ENCODE peak calls at places on chromosomes 1 and 21, in five cellular contexts. G is stomach, N is fibroblast of lung, X is kidney, U is lung. M is an unnamed sample.
A peak's percentile ranks its signal among the peaks of the same experiment; 100 is the strongest.

GRCh38 chr1:6445062-6445763 is 20.6 kb downstream of the ESPN start:
- DNase-seq in G (peak; percentile 80), N (peak; percentile 20), U (peak; percentile 62), X (peak; percentile 73), M (peak; percentile 84)

GRCh38 chr1:87224209-87224608 is 104.5 kb upstream of the LMO4 start:
- DNase-seq in N (peak; percentile 100), U (no peak), G (no peak), X (no peak), M (no peak)

GRCh38 chr1:234858722-234859121 is 248.7 kb upstream of the IRF2BP2 start:
- DNase-seq in G (no peak), N (peak; percentile 52), X (no peak), U (no peak), M (no peak)

GRCh38 chr1:2502661-2503553 is 23.5 kb downstream of the PANK4 start:
- DNase-seq in U (no peak), X (no peak), G (no peak), N (no peak), M (no peak)

GRCh38 chr1:178168535-178168934 is 74.6 kb downstream of the RASAL2 start:
- DNase-seq in N (peak; percentile 77), X (no peak), U (no peak), G (no peak), M (no peak)

GRCh38 chr1:176656257-176656995 is 193.5 kb downstream of the PAPPA2 start:
- DNase-seq in U (no peak), G (no peak), X (no peak), N (peak; percentile 95), M (no peak)

GRCh38 chr1:40803902-40804301 is 20.3 kb downstream of the KCNQ4 start:
- DNase-seq in N (no peak), X (no peak), U (no peak), G (no peak), M (no peak)

GRCh38 chr1:102572637-102573036 is 535.7 kb downstream of the COL11A1 start:
- DNase-seq in U (no peak), N (no peak), X (no peak), G (no peak), M (no peak)

GRCh38 chr1:68321084-68321685 is 88.9 kb upstream of the WLS start:
- DNase-seq in G (peak; percentile 82), N (peak; percentile 62), X (peak; percentile 86), U (peak; percentile 70), M (peak; percentile 83)

GRCh38 chr1:101993703-101994102 is 3.0 kb downstream of the OLFM3 start:
- DNase-seq in G (no peak), U (no peak), X (no peak), N (no peak), M (no peak)

GRCh38 chr1:97160796-97161195 is 439.2 kb downstream of the PTBP2 start:
- DNase-seq in U (no peak), X (no peak), N (peak; percentile 35), G (no peak), M (no peak)

GRCh38 chr1:152904688-152905440 is 3.5 kb upstream of the IVL start:
- DNase-seq in U (no peak), N (no peak), G (no peak), X (no peak), M (no peak)

GRCh38 chr1:212987702-212988322 is 27.9 kb downstream of the ANGEL2 start:
- DNase-seq in X (no peak), N (peak; percentile 77), G (no peak), U (no peak), M (no peak)

GRCh38 chr1:171142451-171143121 is 42.5 kb upstream of the FMO2 start:
- DNase-seq in G (no peak), N (peak; percentile 68), U (peak; percentile 35), X (no peak), M (peak; percentile 27)

GRCh38 chr1:169676001-169676400 is 35.4 kb downstream of the SELL start:
- DNase-seq in N (peak; percentile 91), U (no peak), X (no peak), G (peak; percentile 29), M (no peak)

GRCh38 chr1:116328671-116329070 is 44.4 kb upstream of the ATP1A1 start:
- DNase-seq in X (no peak), G (no peak), N (no peak), U (no peak), M (no peak)

GRCh38 chr1:116324411-116324810 is 48.6 kb upstream of the ATP1A1 start:
- DNase-seq in U (no peak), X (no peak), G (peak; percentile 40), N (no peak), M (no peak)

GRCh38 chr1:116325922-116326321 is 47.1 kb upstream of the ATP1A1 start:
- DNase-seq in X (no peak), G (no peak), N (no peak), U (no peak), M (no peak)

GRCh38 chr1:116325104-116325503 is 47.9 kb upstream of the ATP1A1 start:
- DNase-seq in X (no peak), G (no peak), U (no peak), N (no peak), M (no peak)

GRCh38 chr1:116326486-116326885 is 46.6 kb upstream of the ATP1A1 start:
- DNase-seq in G (no peak), X (no peak), U (no peak), N (no peak), M (no peak)
- H3K4me3 ChIP-seq in G (no peak overlapping the region), X (no peak overlapping the region), U (no peak overlapping the region), N (no peak overlapping the region), M (no peak overlapping the region)

GRCh38 chr1:46802901-46803574 is 4.2 kb downstream of the CYP4B1 start:
- DNase-seq in X (no peak), U (no peak), N (no peak), G (no peak), M (no peak)

GRCh38 chr1:46798820-46799219 is at the start of gene CYP4B1:
- DNase-seq in U (peak; percentile 85), X (peak; percentile 84), N (no peak), G (peak; percentile 78), M (no peak)

GRCh38 chr1:46802081-46802480 is 3.2 kb downstream of the CYP4B1 start:
- DNase-seq in G (no peak), U (peak; percentile 62), X (no peak), N (no peak), M (no peak)

GRCh38 chr1:46800742-46801141 is 1.9 kb downstream of the CYP4B1 start:
- DNase-seq in G (no peak), U (peak; percentile 25), X (no peak), N (no peak), M (no peak)

GRCh38 chr1:46801323-46802055 is 2.6 kb downstream of the CYP4B1 start:
- DNase-seq in X (no peak), U (peak; percentile 80), N (no peak), G (no peak), M (no peak)
- H3K27ac ChIP-seq in X (no peak overlapping the region), U (no peak overlapping the region), N (no peak overlapping the region), G (no peak overlapping the region), M (no peak overlapping the region)

DNA sequence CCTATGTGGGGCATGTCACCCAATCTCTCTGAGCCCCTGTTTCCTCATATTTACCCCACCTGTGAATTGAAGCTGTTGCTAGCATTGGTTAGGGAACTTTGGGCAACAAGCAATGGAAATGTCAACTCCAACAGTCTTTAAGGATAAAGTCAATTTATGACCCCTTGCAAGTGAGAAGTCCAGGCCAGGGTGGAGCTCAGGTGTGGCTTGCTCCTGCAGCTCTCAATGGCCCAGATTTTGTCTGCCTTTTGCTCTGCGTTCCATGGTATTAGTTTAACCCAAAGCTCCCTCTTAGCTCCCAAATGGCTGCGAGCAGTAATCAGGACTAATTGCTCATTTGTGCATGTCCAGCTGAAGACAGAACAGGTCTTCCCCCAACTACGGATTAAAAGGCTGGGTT is 70.4 kb upstream of the ABCG1 start:
- DNase-seq in G (no peak), X (peak; percentile 22), N (no peak), U (no peak), M (no peak)
- H3K4me3 ChIP-seq in G (no peak overlapping the region), X (no peak overlapping the region), N (no peak overlapping the region), U (no peak overlapping the region), M (no peak overlapping the region)

GRCh38 chr1:161072751-161073449 is 3.2 kb upstream of the ARHGAP30 start:
- DNase-seq in N (no peak), U (no peak), X (no peak), G (no peak), M (no peak)
- H3K27ac ChIP-seq in N (no peak overlapping the region), U (no peak overlapping the region), X (no peak overlapping the region), G (no peak overlapping the region), M (no peak overlapping the region)